ENCODE peak calls at places on chromosomes 3 and 15, in five cellular contexts. N is H1, R is body of pancreas, D is A549, P is stomach. L is an unnamed sample.

GRCh38 chr15:64681424-64682024 is 93.9 kb downstream of the RBPMS2 start:
- DNase-seq in N (peak), R (peak), D (peak), P (peak), L (no peak)

GRCh38 chr3:195031574-195032003 is 239.4 kb downstream of the XXYLT1 start:
- DNase-seq in N (no peak), R (no peak), D (no peak), P (no peak), L (no peak)

GRCh38 chr3:7999363-7999762 is 502.3 kb upstream of the LMCD1 start:
- DNase-seq in N (peak), R (no peak), D (no peak), P (no peak), L (no peak)

GRCh38 chr3:71423151-71423906 is 160.2 kb downstream of the FOXP1 start:
- DNase-seq in N (no peak), R (peak), D (peak), P (no peak), L (no peak)

GRCh38 chr3:79845546-79845945 is 77.7 kb upstream of the ROBO1 start:
- DNase-seq in N (no peak), R (no peak), D (no peak), P (no peak), L (no peak)

GRCh38 chr15:90287096-90287495 is 21.6 kb downstream of the NGRN start:
- DNase-seq in N (no peak), R (no peak), D (no peak), P (no peak), L (no peak)

GRCh38 chr3:126934149-126934548 is 48.8 kb upstream of the PLXNA1 start:
- DNase-seq in N (no peak), R (no peak), D (no peak), P (no peak), L (no peak)

GRCh38 chr3:58189691-58190090 is 21.1 kb downstream of the DNASE1L3 start:
- DNase-seq in N (no peak), R (no peak), D (no peak), P (no peak), L (no peak)

GRCh38 chr3:111781561-111782446 is 77.3 kb upstream of the PHLDB2 start:
- DNase-seq in N (no peak), R (no peak), D (no peak), P (no peak), L (no peak)

GRCh38 chr3:25259871-25260270 is 168.2 kb upstream of the RARB start:
- DNase-seq in N (no peak), R (no peak), D (no peak), P (no peak), L (no peak)

GRCh38 chr3:177134811-177135210 is 62.5 kb downstream of the TBL1XR1 start:
- DNase-seq in N (no peak), R (no peak), D (no peak), P (no peak), L (no peak)

GRCh38 chr3:9649791-9650521 is 651 bp downstream of the MTMR14 start:
- DNase-seq in N (no peak), R (peak), D (no peak), P (no peak), L (peak)

GRCh38 chr15:82021992-82022391 is 23.8 kb downstream of the MEX3B start:
- DNase-seq in N (no peak), R (peak), D (no peak), P (no peak), L (no peak)

GRCh38 chr3:21955406-21955805 is 204.4 kb upstream of the ZNF385D start:
- DNase-seq in N (no peak), R (no peak), D (no peak), P (no peak), L (no peak)

GRCh38 chr15:29029651-29030195 is 143.9 kb downstream of the APBA2 start:
- DNase-seq in N (no peak), R (no peak), D (no peak), P (no peak), L (no peak)

GRCh38 chr15:52139599-52140462 is 27.3 kb upstream of the BCL2L10 start:
- DNase-seq in N (peak), R (peak), D (peak), P (peak), L (peak)

GRCh38 chr3:52062499-52062898 is 6.1 kb upstream of the DUSP7 start:
- DNase-seq in N (no peak), R (peak), D (peak), P (no peak), L (no peak)

GRCh38 chr15:90588427-90588826 is 58.7 kb downstream of the CRTC3 start:
- DNase-seq in N (no peak), R (no peak), D (peak), P (no peak), L (no peak)

GRCh38 chr3:146503459-146504202 is 34.3 kb upstream of the PLSCR2 start:
- DNase-seq in N (no peak), R (peak), D (peak), P (no peak), L (peak)

GRCh38 chr3:81195483-81195882 is 566.0 kb downstream of the GBE1 start:
- DNase-seq in N (no peak), R (no peak), D (no peak), P (no peak), L (no peak)

GRCh38 chr15:89647191-89647851 is 7.9 kb downstream of the KIF7 start:
- DNase-seq in N (peak), R (peak), D (peak), P (peak), L (peak)

GRCh38 chr3:9316881-9317341 is 45.9 kb upstream of the THUMPD3 start:
- DNase-seq in N (no peak), R (peak), D (no peak), P (no peak), L (no peak)

GRCh38 chr15:28981921-28982320 is 96.1 kb downstream of the APBA2 start:
- DNase-seq in N (no peak), R (no peak), D (no peak), P (no peak), L (no peak)

GRCh38 chr3:8838765-8839423 is 69.5 kb upstream of the OXTR start:
- DNase-seq in N (no peak), R (no peak), D (no peak), P (no peak), L (no peak)

GRCh38 chr15:62569460-62570404 is 404.6 kb upstream of the C2CD4B start:
- DNase-seq in N (no peak), R (peak), D (peak), P (peak), L (no peak)

GRCh38 chr3:85251766-85252165 is 293.0 kb downstream of the CADM2 start:
- DNase-seq in N (no peak), R (no peak), D (no peak), P (no peak), L (no peak)

GRCh38 chr3:72272356-72272755 is 487.4 kb upstream of the PROK2 start:
- DNase-seq in N (no peak), R (no peak), D (no peak), P (no peak), L (no peak)

GRCh38 chr3:52820741-52821140 is 9.7 kb downstream of the ITIH4 start:
- DNase-seq in N (peak), R (peak), D (peak), P (no peak), L (peak)

GRCh38 chr3:125229707-125230106 is 17.2 kb upstream of the SLC12A8 start:
- DNase-seq in N (no peak), R (no peak), D (no peak), P (no peak), L (no peak)

GRCh38 chr3:169771651-169772529 is 1.3 kb upstream of the MYNN start:
- DNase-seq in N (no peak), R (peak), D (peak), P (peak), L (no peak)

GRCh38 chr3:151903501-151903991 is 30.1 kb downstream of the SUCNR1 start:
- DNase-seq in N (no peak), R (no peak), D (no peak), P (no peak), L (no peak)

GRCh38 chr3:129587061-129587460 is 19.4 kb downstream of the PLXND1 start:
- DNase-seq in N (no peak), R (no peak), D (peak), P (no peak), L (no peak)

GRCh38 chr3:11718582-11719405 is 75.1 kb upstream of the VGLL4 start:
- DNase-seq in N (no peak), R (peak), D (peak), P (peak), L (peak)

GRCh38 chr3:58178528-58179234 is 32.1 kb downstream of the DNASE1L3 start:
- DNase-seq in N (no peak), R (no peak), D (no peak), P (no peak), L (no peak)

GRCh38 chr3:99625643-99626414 is 12.6 kb upstream of the COL8A1 start:
- DNase-seq in N (no peak), R (no peak), D (no peak), P (no peak), L (no peak)
- TF ChIP-seq POLR2A in N (no peak), R (no peak), D (no peak), P (no peak), L (no peak)

DNA sequence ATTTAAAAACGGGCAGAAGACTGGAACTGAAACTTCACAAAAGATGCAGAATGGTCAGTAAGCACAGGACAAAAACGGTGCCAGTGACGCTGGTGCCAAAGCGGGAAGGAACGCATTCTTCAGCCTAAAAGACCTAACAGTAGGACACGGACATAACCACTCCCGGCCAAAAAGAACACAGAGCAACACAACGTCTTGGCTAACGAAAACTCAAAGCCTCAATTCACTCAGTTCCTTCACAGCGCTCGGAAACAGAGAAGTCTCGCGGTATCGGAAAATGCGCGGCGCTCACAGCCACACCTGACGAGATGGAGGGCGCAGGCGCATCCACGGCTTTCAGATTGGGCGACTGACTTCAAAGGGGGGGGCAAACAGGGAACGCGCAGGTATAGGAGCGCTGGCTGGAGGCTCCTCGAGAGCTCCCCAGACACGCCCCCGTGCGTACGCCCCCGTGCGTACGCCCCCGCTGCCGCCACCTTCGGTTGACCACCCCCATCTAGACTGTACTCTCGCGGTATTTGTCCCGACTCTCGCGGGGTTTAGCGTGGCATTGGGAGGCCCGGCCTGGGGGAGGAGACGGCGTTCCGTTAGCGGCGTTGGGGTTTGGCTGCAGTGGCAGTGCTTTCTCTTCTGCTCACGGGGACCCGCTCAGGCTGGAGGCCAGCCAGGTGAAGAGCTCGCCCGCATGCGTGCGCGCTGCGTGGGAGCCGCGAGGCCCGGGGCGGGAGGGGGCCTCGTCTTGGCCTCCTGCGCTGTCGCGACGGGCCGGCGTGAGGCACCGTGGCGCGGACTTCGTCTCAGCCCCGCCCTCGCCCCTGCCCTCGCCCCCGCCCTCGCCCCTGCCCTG is at the start of gene NKTR:
- DNase-seq in N (peak), R (peak), D (peak), P (peak), L (peak)
- TF ChIP-seq POLR2A in N (peak), R (peak), D (peak), P (peak), L (peak)

DNA sequence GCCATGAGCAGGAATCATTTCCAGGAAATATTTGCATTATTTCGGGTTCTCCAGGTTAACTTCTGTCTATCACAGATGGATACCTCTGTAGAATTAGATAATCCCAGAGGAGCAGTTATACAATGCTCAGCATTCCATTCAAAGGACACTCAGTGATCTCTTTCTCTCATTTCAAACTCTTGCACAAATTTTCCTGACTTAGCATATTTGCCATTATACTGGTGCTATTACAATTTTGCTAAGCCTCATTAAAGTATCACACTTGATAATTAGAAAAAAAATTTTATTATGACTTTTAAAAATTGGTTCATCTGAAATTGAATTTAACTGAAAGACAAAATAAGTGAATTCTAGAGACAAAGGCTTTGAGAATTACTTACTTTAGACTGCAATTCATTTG is 469.0 kb downstream of the EPHA3 start:
- DNase-seq in N (no peak), R (no peak), D (no peak), P (no peak), L (no peak)
- TF ChIP-seq POLR2A in N (no peak), R (no peak), D (no peak), P (no peak), L (no peak)

DNA sequence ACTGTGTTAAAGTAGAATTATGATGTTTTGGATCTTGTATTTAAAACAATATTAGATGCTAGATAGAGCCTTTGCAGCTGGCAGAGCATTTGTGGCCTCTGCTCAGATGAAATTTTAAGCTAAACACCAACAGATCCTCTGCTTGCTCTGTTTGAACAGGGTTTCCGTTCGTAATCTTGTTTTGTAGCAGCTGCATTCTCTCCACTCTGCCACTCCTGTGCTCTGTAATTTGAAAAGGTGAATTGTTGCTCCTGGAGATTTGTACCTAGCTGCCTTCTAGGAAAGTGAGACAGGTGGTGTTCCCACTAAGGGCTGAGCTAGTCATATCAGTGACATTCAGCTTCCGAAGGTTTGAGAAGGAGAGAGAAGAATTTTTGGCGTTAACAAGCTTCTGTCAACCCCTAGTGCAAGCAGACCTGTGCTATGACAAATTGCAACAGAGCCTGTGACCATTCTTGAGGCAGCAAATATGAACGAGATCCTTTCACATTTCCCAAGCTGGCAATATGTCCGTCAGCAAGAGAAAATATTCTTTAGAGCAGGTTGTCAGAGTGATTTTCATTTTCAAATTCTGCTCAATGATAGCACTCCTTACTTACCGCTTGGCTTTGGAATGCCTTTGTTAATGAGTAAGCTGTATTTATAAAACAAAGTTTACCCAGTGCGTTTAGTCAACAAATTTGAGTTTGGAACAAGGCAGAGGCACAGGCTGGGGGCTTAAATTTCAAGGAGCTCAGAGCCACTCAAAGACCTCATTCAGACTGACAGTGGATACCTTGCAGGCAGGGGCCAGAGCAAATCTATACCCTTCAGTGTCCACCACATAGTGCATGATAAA is 5.3 kb downstream of the CHST2 start:
- DNase-seq in N (no peak), R (no peak), D (no peak), P (no peak), L (no peak)
- TF ChIP-seq POLR2A in N (no peak), R (no peak), D (no peak), P (no peak), L (no peak)

GRCh38 chr3:16514021-16514700 is 662 bp upstream of the RFTN1 start:
- DNase-seq in N (no peak), R (no peak), D (no peak), P (no peak), L (no peak)

GRCh38 chr3:16513141-16514020 is at the start of gene RFTN1:
- DNase-seq in N (no peak), R (peak), D (no peak), P (peak), L (peak)

GRCh38 chr3:16516695-16517481 is 3.4 kb upstream of the RFTN1 start:
- DNase-seq in N (no peak), R (no peak), D (peak), P (no peak), L (no peak)

GRCh38 chr3:16515885-16516420 is 2.5 kb upstream of the RFTN1 start:
- DNase-seq in N (no peak), R (no peak), D (no peak), P (no peak), L (no peak)

GRCh38 chr3:16514799-16515353 is 1.4 kb upstream of the RFTN1 start:
- DNase-seq in N (no peak), R (no peak), D (no peak), P (no peak), L (no peak)
- TF ChIP-seq POLR2A in N (no peak), R (no peak), D (no peak), P (no peak), L (peak)

GRCh38 chr3:44477312-44478030 is at the start of gene ZNF445:
- DNase-seq in N (no peak), R (peak), D (peak), P (peak), L (peak)
- TF ChIP-seq POLR2A in N (peak), R (peak), D (peak), P (no peak), L (peak)

L was measured in GM12892.